ENCODE peak calls at places on chromosome 13, in nine cellular contexts. J is iPS DF 6.9, A is aorta, P is ovary, D is colonic mucosa, G is neuronal stem cell, X is HCT116, N is thoracic aorta, F is transverse colon. M is an unnamed sample.

GRCh38 chr13:41428155-41428554 is 29.2 kb upstream of the RGCC start:
- DNase-seq in P (no peak), N (no peak), X (no peak), G (peak; percentile 6), J (no peak), F (no peak), A (no peak), D (peak; percentile 20), M (no peak)

GRCh38 chr13:56558698-56559320 is 581.9 kb upstream of the PRR20A start:
- DNase-seq in A (no peak), X (no peak), P (no peak), F (no peak), J (no peak), G (no peak), D (no peak), N (no peak), M (no peak)

GRCh38 chr13:44759723-44760360 is 183.7 kb upstream of the TSC22D1 start:
- DNase-seq in A (no peak), X (no peak), N (no peak), J (no peak), D (no peak), F (no peak), P (no peak), G (no peak), M (no peak)

GRCh38 chr13:40388617-40389016 is 277.8 kb downstream of the FOXO1 start:
- DNase-seq in A (no peak), P (no peak), N (no peak), F (peak; percentile 64), G (no peak), J (no peak), X (no peak), D (peak; percentile 27), M (peak; percentile 31)

GRCh38 chr13:38223093-38223492 is 126.6 kb upstream of the UFM1 start:
- DNase-seq in G (peak; percentile 38), X (no peak), P (no peak), N (no peak), D (no peak), A (no peak), J (peak; percentile 25), F (no peak), M (no peak)

GRCh38 chr13:106183410-106184128 is 351.9 kb downstream of the EFNB2 start:
- DNase-seq in F (peak; percentile 75), A (no peak), D (peak; percentile 85), J (no peak), G (no peak), N (no peak), X (no peak), P (no peak), M (no peak)

GRCh38 chr13:85798999-85799646 is at the start of gene SLITRK6:
- DNase-seq in F (no peak), D (peak; percentile 18), G (peak; percentile 58), X (peak; percentile 15), P (no peak), A (no peak), J (peak; percentile 22), N (no peak), M (peak; percentile 47)

GRCh38 chr13:27960362-27961226 is 8.5 kb downstream of the CDX2 start:
- DNase-seq in F (peak; percentile 88), J (no peak), N (no peak), G (no peak), A (no peak), P (no peak), X (no peak), D (peak; percentile 91), M (no peak)

GRCh38 chr13:30715837-30716236 is 19.5 kb upstream of the ALOX5AP start:
- DNase-seq in N (no peak), G (no peak), P (no peak), X (no peak), F (no peak), D (no peak), J (no peak), A (no peak), M (no peak)

GRCh38 chr13:103188688-103189326 is 122.6 kb upstream of the SLC10A2 start:
- DNase-seq in G (no peak), P (no peak), N (no peak), D (no peak), J (no peak), F (no peak), A (no peak), X (no peak), M (no peak)

GRCh38 chr13:62209539-62209938 is 793.9 kb upstream of the PCDH20 start:
- DNase-seq in X (no peak), D (no peak), F (peak; percentile 8), N (no peak), A (no peak), G (no peak), J (no peak), P (no peak), M (no peak)

GRCh38 chr13:33224686-33225085 is 60.9 kb downstream of the STARD13 start:
- DNase-seq in D (no peak), P (no peak), N (no peak), A (no peak), G (no peak), J (no peak), X (no peak), F (no peak), M (no peak)

GRCh38 chr13:96935971-96936370 is 58.3 kb downstream of the OXGR1 start:
- DNase-seq in F (no peak), X (no peak), D (no peak), P (no peak), J (no peak), N (no peak), G (no peak), A (no peak), M (no peak)

GRCh38 chr13:88800505-88800904 is 1129.3 kb downstream of the SLITRK5 start:
- DNase-seq in G (no peak), A (no peak), P (no peak), J (no peak), F (no peak), D (no peak), X (no peak), N (no peak), M (no peak)

GRCh38 chr13:72970956-72971355 is 87.8 kb upstream of the KLF5 start:
- DNase-seq in N (no peak), G (no peak), F (no peak), P (no peak), A (no peak), J (no peak), X (no peak), D (no peak), M (no peak)

GRCh38 chr13:84481958-84482357 is 599.7 kb upstream of the SLITRK1 start:
- DNase-seq in A (no peak), P (no peak), N (no peak), G (no peak), J (no peak), F (no peak), D (no peak), X (no peak), M (peak; percentile 9)

GRCh38 chr13:97112451-97113152 is 109.5 kb upstream of the MBNL2 start:
- DNase-seq in X (no peak), F (no peak), D (no peak), N (no peak), A (no peak), J (no peak), G (no peak), P (no peak), M (no peak)

GRCh38 chr13:76711515-76712182 is 174.6 kb downstream of the KCTD12 start:
- DNase-seq in F (peak; percentile 10), N (no peak), G (no peak), D (no peak), J (no peak), A (no peak), P (peak; percentile 58), X (no peak), M (peak; percentile 91)

GRCh38 chr13:45108716-45109706 is 11.3 kb upstream of the GTF2F2 start:
- DNase-seq in F (peak; percentile 29), D (no peak), G (no peak), J (no peak), P (no peak), X (no peak), N (no peak), A (no peak), M (no peak)

GRCh38 chr13:50222569-50223332 is 207.5 kb downstream of the KCNRG start:
- DNase-seq in J (no peak), G (no peak), N (peak; percentile 31), A (peak; percentile 84), D (peak; percentile 41), P (peak; percentile 20), X (no peak), F (peak; percentile 60), M (peak; percentile 91)

GRCh38 chr13:109454167-109454917 is 332.0 kb downstream of the IRS2 start:
- DNase-seq in A (peak; percentile 79), F (no peak), J (no peak), G (no peak), X (no peak), N (peak; percentile 7), P (no peak), D (no peak), M (peak; percentile 55)

GRCh38 chr13:43981091-43981490 is 101.4 kb downstream of the LACC1 start:
- DNase-seq in N (no peak), X (no peak), P (no peak), D (no peak), F (no peak), G (no peak), J (peak; percentile 13), A (no peak), M (no peak)

GRCh38 chr13:20534038-20534608 is 8.5 kb upstream of the CRYL1 start:
- DNase-seq in G (no peak), J (no peak), N (no peak), A (no peak), P (no peak), F (no peak), D (no peak), X (no peak), M (no peak)
- H3K27me3 ChIP-seq in G (no peaks in the 10 kb centered on the region), J (no peaks in the 10 kb centered on the region), N (no peaks in the 10 kb centered on the region), A (no peaks in the 10 kb centered on the region), P (no peaks in the 10 kb centered on the region), F (no peaks in the 10 kb centered on the region), D (no peaks in the 10 kb centered on the region), X (no peaks in the 10 kb centered on the region), M (no peaks in the 10 kb centered on the region)

GRCh38 chr13:51539887-51540286 is 44.4 kb upstream of the WDFY2 start:
- DNase-seq in D (no peak), X (no peak), N (no peak), F (no peak), A (no peak), P (no peak), G (no peak), J (no peak), M (no peak)
- H3K4me3 ChIP-seq in D (no peak overlapping the region), X (no peak overlapping the region), N (no peak overlapping the region), F (no peak overlapping the region), A (no peak overlapping the region), P (no peak overlapping the region), G (no peak overlapping the region), J (no peak overlapping the region), M (no peak overlapping the region)

DNA sequence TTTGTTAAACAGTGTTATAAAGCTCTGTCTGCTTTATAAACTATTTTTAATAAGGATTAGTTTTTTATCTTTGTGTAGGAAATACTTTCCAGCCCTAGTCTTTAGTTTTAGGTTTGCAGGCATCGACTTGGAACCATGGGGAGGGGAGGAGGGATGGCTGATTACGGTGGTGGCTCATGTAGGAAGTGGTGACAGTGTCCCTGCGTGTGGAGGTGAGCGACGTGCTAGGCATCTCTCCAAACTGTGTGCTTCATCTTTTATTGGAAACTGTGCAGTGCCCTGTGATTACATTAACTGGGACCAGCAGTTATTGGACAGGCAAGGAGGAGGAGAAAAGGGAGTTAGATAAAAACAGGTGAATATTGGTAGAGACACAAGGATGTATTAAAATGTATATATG is 203.8 kb downstream of the ATP8A2 start:
- DNase-seq in G (no peak), N (no peak), P (no peak), F (no peak), J (no peak), A (no peak), X (no peak), D (no peak), M (no peak)
- H3K27me3 ChIP-seq in G (no peaks in the 10 kb centered on the region), N (no peaks in the 10 kb centered on the region), P (no peaks in the 10 kb centered on the region), F (no peaks in the 10 kb centered on the region), J (no peaks in the 10 kb centered on the region), A (no peaks in the 10 kb centered on the region), X (peaks cover 63% of the 10 kb centered on the region), D (no peaks in the 10 kb centered on the region), M (no peaks in the 10 kb centered on the region)

GRCh38 chr13:48477191-48477855 is 55.6 kb downstream of the RCBTB2 start:
- DNase-seq in G (no peak), A (no peak), J (no peak), F (no peak), N (no peak), P (no peak), D (no peak), X (no peak), M (no peak)
- H3K4me3 ChIP-seq in G (no peak overlapping the region), A (no peak overlapping the region), J (no peak overlapping the region), F (no peak overlapping the region), N (no peak overlapping the region), P (no peak overlapping the region), D (no peak overlapping the region), X (no peak overlapping the region), M (no peak overlapping the region)

M was measured in BJ.